ENCODE peak calls at places on chromosomes 11 and 22, in seven cellular contexts. L is IMR-90, N is mesenchymal stem cell, O is neuronal stem cell, H is mesendoderm, Q is H1, S is H9. X is an unnamed sample.

GRCh38 chr11:79437274-79437980 is 3.4 kb downstream of the TENM4 start:
- DNase-seq in O (peak), L (peak), H (peak), N (peak), S (peak), Q (no peak), X (peak)

GRCh38 chr11:72869845-72870244 is 55.6 kb downstream of the ATG16L2 start:
- DNase-seq in S (no peak), L (no peak), N (no peak), O (no peak), H (no peak), Q (no peak), X (no peak)

GRCh38 chr22:23269441-23270211 is 89.3 kb downstream of the BCR start:
- DNase-seq in L (no peak), Q (no peak), H (peak), S (peak), N (no peak), O (no peak), X (no peak)

GRCh38 chr11:108857382-108857781 is 192.5 kb downstream of the DDX10 start:
- DNase-seq in L (no peak), O (no peak), N (no peak), Q (no peak), S (no peak), H (no peak), X (no peak)

GRCh38 chr11:37560346-37560745 is 962.3 kb upstream of the RAG2 start:
- DNase-seq in L (no peak), N (no peak), O (no peak), S (no peak), H (peak), Q (no peak), X (peak)

GRCh38 chr22:50729391-50730012 is 8.5 kb upstream of the ACR start:
- DNase-seq in N (no peak), Q (no peak), H (no peak), S (no peak), L (no peak), O (no peak), X (no peak)

GRCh38 chr22:22210375-22210774 is 34.2 kb upstream of the VPREB1 start:
- DNase-seq in S (no peak), O (no peak), L (peak), Q (no peak), N (no peak), H (no peak), X (no peak)

GRCh38 chr22:23431337-23432072 is 148.6 kb downstream of the IGLL1 start:
- DNase-seq in L (no peak), Q (no peak), O (no peak), H (peak), N (no peak), S (no peak), X (no peak)

GRCh38 chr22:23241562-23242472 is 61.5 kb downstream of the BCR start:
- DNase-seq in Q (no peak), N (no peak), H (no peak), S (no peak), O (no peak), L (no peak), X (no peak)

GRCh38 chr22:31141551-31141950 is 1.2 kb upstream of the PLA2G3 start:
- DNase-seq in L (no peak), N (no peak), H (no peak), S (peak), O (no peak), Q (no peak), X (no peak)

GRCh38 chr11:3030289-3031070 is 26.7 kb downstream of the CARS1 start:
- DNase-seq in L (no peak), S (no peak), H (no peak), O (no peak), N (no peak), Q (no peak), X (no peak)

GRCh38 chr11:67732045-67732787 is 57.8 kb upstream of the ALDH3B2 start:
- DNase-seq in O (no peak), L (no peak), H (peak), S (peak), Q (no peak), N (no peak), X (peak)

GRCh38 chr11:25066706-25067105 is 569.9 kb downstream of the LUZP2 start:
- DNase-seq in N (no peak), Q (no peak), O (no peak), H (no peak), L (no peak), S (no peak), X (no peak)

GRCh38 chr11:3123761-3124733 is 41.1 kb downstream of the OSBPL5 start:
- DNase-seq in L (peak), H (no peak), Q (no peak), S (no peak), N (peak), O (no peak), X (no peak)

GRCh38 chr11:96472085-96472484 is 82.3 kb downstream of the JRKL start:
- DNase-seq in S (no peak), L (no peak), N (no peak), Q (no peak), H (peak), O (no peak), X (no peak)

GRCh38 chr11:100404907-100405306 is 282.2 kb upstream of the ARHGAP42 start:
- DNase-seq in H (peak), O (no peak), L (no peak), S (peak), Q (no peak), N (no peak), X (no peak)

GRCh38 chr11:70420008-70420464 is 21.7 kb downstream of the CTTN start:
- DNase-seq in O (no peak), Q (no peak), H (no peak), L (peak), N (peak), S (no peak), X (no peak)

GRCh38 chr11:31796523-31797226 is 14.4 kb downstream of the PAX6 start:
- DNase-seq in L (no peak), H (no peak), N (no peak), Q (no peak), S (no peak), O (no peak), X (no peak)

GRCh38 chr22:33381531-33382406 is 323.6 kb upstream of the SYN3 start:
- DNase-seq in Q (no peak), S (no peak), L (no peak), O (no peak), H (no peak), N (no peak), X (no peak)

GRCh38 chr11:77474509-77475070 is 696 bp upstream of the PAK1 start:
- DNase-seq in N (no peak), L (no peak), S (no peak), H (no peak), Q (no peak), O (no peak), X (peak)

GRCh38 chr11:119750056-119750455 is 21.1 kb upstream of the NECTIN1 start:
- DNase-seq in O (no peak), L (no peak), S (no peak), H (no peak), N (no peak), Q (no peak), X (no peak)

GRCh38 chr11:109298865-109299264 is 123.1 kb upstream of the C11orf87 start:
- DNase-seq in O (no peak), Q (no peak), S (no peak), H (no peak), N (no peak), L (no peak), X (peak)

GRCh38 chr11:120389693-120390584 is 53.7 kb downstream of the ARHGEF12 start:
- DNase-seq in O (no peak), N (no peak), Q (no peak), S (no peak), H (no peak), L (no peak), X (no peak)

GRCh38 chr11:87536565-87536964 is 498.8 kb downstream of the TMEM135 start:
- DNase-seq in H (no peak), S (no peak), O (no peak), L (no peak), N (no peak), Q (no peak), X (no peak)

GRCh38 chr11:87535513-87535912 is 497.8 kb downstream of the TMEM135 start:
- DNase-seq in L (no peak), N (no peak), H (no peak), O (no peak), Q (no peak), S (no peak), X (no peak)
- H2AK5ac ChIP-seq in L (no peak), N (no peak), H (no peak), O (no peak), Q (no peak), S (no peak), X (no peak)

GRCh38 chr11:44894217-44894617 is 56.5 kb downstream of the TP53I11 start:
- DNase-seq in L (peak), S (peak), N (peak), O (peak), Q (peak), H (peak), X (peak)

GRCh38 chr11:44887598-44887997 is 63.1 kb downstream of the TP53I11 start:
- DNase-seq in H (no peak), N (no peak), Q (no peak), L (no peak), O (no peak), S (no peak), X (no peak)

GRCh38 chr11:44892843-44893242 is 57.8 kb downstream of the TP53I11 start:
- DNase-seq in H (no peak), L (no peak), O (no peak), Q (no peak), S (no peak), N (no peak), X (no peak)

GRCh38 chr11:44889266-44889665 is 61.4 kb downstream of the TP53I11 start:
- DNase-seq in O (no peak), S (no peak), N (no peak), Q (no peak), H (no peak), L (peak), X (no peak)

DNA sequence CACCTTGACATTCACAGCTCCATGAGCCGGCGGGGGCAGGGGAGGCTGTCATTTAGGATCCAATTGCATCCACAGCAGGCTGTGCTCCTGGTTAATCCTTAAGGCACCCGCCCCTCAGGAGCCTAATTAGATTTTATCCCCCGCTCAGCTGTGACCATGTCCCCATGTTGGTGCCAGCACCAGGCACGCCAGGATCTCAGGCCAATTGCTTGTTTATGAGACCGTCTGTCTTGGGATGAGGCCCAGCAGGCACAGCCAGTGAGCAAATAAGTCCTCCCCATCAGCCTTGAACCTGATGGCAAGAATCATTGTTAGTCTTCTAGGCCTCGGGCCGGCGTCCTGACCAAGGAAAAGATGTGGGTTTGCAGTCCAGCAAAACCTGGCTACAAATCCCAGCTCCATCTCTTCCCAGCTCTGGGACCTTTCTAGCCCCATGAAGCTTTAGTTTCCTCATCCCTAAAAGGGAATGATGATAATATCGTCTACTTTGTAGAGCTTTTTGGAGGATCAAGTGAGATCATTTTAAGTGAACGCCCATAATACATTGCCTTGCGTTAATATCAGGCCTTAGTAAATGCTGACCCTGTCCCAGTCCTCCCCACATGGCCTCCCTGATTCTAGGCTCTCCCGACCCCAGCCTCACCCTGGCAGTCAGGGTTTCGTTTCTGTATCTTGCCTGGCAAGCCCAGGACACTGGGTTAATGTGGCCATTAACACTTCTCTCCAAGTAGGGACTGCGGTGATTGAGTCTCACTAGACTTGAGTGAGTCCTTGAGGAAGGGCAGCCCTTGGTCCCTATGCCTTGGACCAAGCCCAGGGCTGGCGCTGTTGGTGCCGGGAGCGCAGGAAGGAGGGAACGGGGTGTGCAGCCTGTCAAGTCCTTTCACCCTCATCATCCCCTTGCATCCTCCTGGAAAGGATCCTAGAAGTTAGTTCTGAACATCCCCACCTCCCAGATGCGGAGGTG is 57.1 kb downstream of the TP53I11 start:
- DNase-seq in H (no peak), Q (no peak), S (no peak), L (no peak), O (no peak), N (no peak), X (no peak)
- H2AK5ac ChIP-seq in H (no peak), Q (peak), S (no peak), L (no peak), O (peak), N (no peak), X (no peak)

DNA sequence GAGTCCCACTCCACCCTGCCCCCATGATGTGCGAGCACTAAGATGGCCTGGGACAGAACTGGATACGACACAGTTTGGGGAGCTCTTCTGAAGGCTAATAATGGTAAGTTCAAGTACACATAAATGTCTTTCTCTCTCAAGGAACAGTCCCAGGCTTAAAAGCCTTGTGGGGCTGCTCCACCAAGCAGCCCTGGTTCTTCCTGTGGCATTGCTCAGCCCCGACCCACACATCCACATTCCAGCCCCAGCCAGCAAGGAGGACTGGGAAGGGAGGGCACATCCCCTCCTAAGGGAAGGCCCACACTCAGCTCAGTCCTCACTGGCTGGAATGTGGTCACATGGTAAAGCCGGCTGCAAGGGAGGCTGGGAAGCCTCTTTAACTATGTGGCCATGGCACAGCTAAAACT is 13.3 kb upstream of the MB start:
- DNase-seq in Q (no peak), N (peak), O (no peak), L (peak), S (peak), H (peak), X (peak)
- H2AK5ac ChIP-seq in Q (peak), N (no peak), O (no peak), L (peak), S (no peak), H (no peak), X (no peak)

GRCh38 chr11:84817998-84818397 is 809.1 kb downstream of the DLG2 start:
- DNase-seq in N (no peak), O (no peak), H (no peak), S (no peak), Q (no peak), L (peak), X (peak)
- H2AK5ac ChIP-seq in N (no peak), O (no peak), H (no peak), S (no peak), Q (no peak), L (no peak), X (no peak)

GRCh38 chr22:38788016-38788415 is 5.9 kb downstream of the DNAL4 start:
- DNase-seq in H (no peak), L (peak), N (peak), Q (no peak), S (no peak), O (no peak), X (no peak)
- H2AK5ac ChIP-seq in H (no peak), L (peak), N (no peak), Q (no peak), S (no peak), O (no peak), X (no peak)

GRCh38 chr11:15577519-15577918 is 462.8 kb downstream of the INSC start:
- DNase-seq in N (peak), H (no peak), L (no peak), O (no peak), S (no peak), Q (no peak), X (no peak)

GRCh38 chr11:15575409-15575808 is 460.7 kb downstream of the INSC start:
- DNase-seq in S (no peak), O (no peak), N (no peak), Q (no peak), L (no peak), H (no peak), X (no peak)

GRCh38 chr11:15579287-15580001 is 464.7 kb downstream of the INSC start:
- DNase-seq in Q (no peak), H (no peak), N (no peak), O (no peak), L (no peak), S (no peak), X (peak)

GRCh38 chr11:15580056-15580774 is 465.5 kb downstream of the INSC start:
- DNase-seq in Q (no peak), S (no peak), O (no peak), L (no peak), N (no peak), H (no peak), X (no peak)

DNA sequence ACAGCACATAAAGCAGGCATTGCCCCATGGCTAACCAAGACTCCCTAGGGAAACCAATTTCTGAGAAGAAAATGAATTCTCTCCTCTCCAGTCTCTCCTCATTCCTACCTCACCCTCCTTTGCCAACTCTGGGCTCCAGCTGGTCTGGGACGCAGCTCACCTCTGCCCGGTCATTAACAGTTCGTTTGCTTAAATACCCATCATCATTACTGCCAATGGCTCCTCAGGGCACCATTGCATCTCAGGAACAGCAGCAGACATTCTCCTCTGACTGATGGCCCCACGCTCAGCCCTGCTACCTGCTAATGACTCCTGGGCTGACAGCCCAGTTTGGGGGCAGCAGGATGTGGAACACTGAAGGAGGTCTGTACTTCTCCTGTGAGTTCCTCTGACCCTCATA is 462.0 kb downstream of the INSC start:
- DNase-seq in N (no peak), L (no peak), Q (no peak), S (no peak), O (no peak), H (no peak), X (no peak)
- H2AK5ac ChIP-seq in N (no peak), L (no peak), Q (no peak), S (no peak), O (no peak), H (no peak), X (no peak)

X was measured in trophoblast cell.